ENCODE peak calls at places on chromosome 2, in five cellular contexts. One of them, this sample, is unnamed.

GRCh38 chr2:208369091-208369490 is 37.5 kb upstream of the PTH2R start:
- DNase-seq in CD8-positive, alpha-beta memory T cell: no peak
- DNase-seq in breast epithelium: no peak
- DNase-seq in stimulated activated CD4-positive, alpha-beta T cell treated with anti-CD3 and anti-CD28 coated beads, Interleukin-2, amount 100 ng/mL, for 24 hours: no peak
- DNase-seq in sigmoid colon: no peak
- DNase-seq in this sample: no peak

GRCh38 chr2:16617282-16618266 is 48.1 kb downstream of the CYRIA start:
- DNase-seq in CD8-positive, alpha-beta memory T cell: no peak
- DNase-seq in breast epithelium: peak; percentile 55
- DNase-seq in stimulated activated CD4-positive, alpha-beta T cell treated with anti-CD3 and anti-CD28 coated beads, Interleukin-2, amount 100 ng/mL, for 24 hours: no peak
- DNase-seq in sigmoid colon: no peak
- DNase-seq in this sample: peak; percentile 41

GRCh38 chr2:75808793-75809535 is 98.2 kb upstream of the GCFC2 start:
- DNase-seq in CD8-positive, alpha-beta memory T cell: no peak
- DNase-seq in breast epithelium: no peak
- DNase-seq in stimulated activated CD4-positive, alpha-beta T cell treated with anti-CD3 and anti-CD28 coated beads, Interleukin-2, amount 100 ng/mL, for 24 hours: no peak
- DNase-seq in sigmoid colon: no peak
- DNase-seq in this sample: no peak

GRCh38 chr2:157692768-157693167 is 64.1 kb upstream of the ACVR1C start:
- DNase-seq in CD8-positive, alpha-beta memory T cell: no peak
- DNase-seq in breast epithelium: no peak
- DNase-seq in stimulated activated CD4-positive, alpha-beta T cell treated with anti-CD3 and anti-CD28 coated beads, Interleukin-2, amount 100 ng/mL, for 24 hours: no peak
- DNase-seq in sigmoid colon: no peak
- DNase-seq in this sample: no peak

GRCh38 chr2:213104089-213104902 is 47.1 kb downstream of the IKZF2 start:
- DNase-seq in CD8-positive, alpha-beta memory T cell: peak; percentile 43
- DNase-seq in breast epithelium: no peak
- DNase-seq in stimulated activated CD4-positive, alpha-beta T cell treated with anti-CD3 and anti-CD28 coated beads, Interleukin-2, amount 100 ng/mL, for 24 hours: no peak
- DNase-seq in sigmoid colon: no peak
- DNase-seq in this sample: no peak

GRCh38 chr2:142722569-142722968 is 154.9 kb upstream of the KYNU start:
- DNase-seq in CD8-positive, alpha-beta memory T cell: no peak
- DNase-seq in breast epithelium: no peak
- DNase-seq in stimulated activated CD4-positive, alpha-beta T cell treated with anti-CD3 and anti-CD28 coated beads, Interleukin-2, amount 100 ng/mL, for 24 hours: no peak
- DNase-seq in sigmoid colon: no peak
- DNase-seq in this sample: no peak

GRCh38 chr2:99727199-99727598 is 237.4 kb upstream of the REV1 start:
- DNase-seq in CD8-positive, alpha-beta memory T cell: no peak
- DNase-seq in breast epithelium: no peak
- DNase-seq in stimulated activated CD4-positive, alpha-beta T cell treated with anti-CD3 and anti-CD28 coated beads, Interleukin-2, amount 100 ng/mL, for 24 hours: no peak
- DNase-seq in sigmoid colon: no peak
- DNase-seq in this sample: no peak

GRCh38 chr2:69017080-69017479 is 4.1 kb downstream of the ANTXR1 start:
- DNase-seq in CD8-positive, alpha-beta memory T cell: no peak
- DNase-seq in breast epithelium: no peak
- DNase-seq in stimulated activated CD4-positive, alpha-beta T cell treated with anti-CD3 and anti-CD28 coated beads, Interleukin-2, amount 100 ng/mL, for 24 hours: no peak
- DNase-seq in sigmoid colon: peak; percentile 39
- DNase-seq in this sample: no peak

GRCh38 chr2:234623521-234623991 is 126.7 kb upstream of the ARL4C start:
- DNase-seq in CD8-positive, alpha-beta memory T cell: no peak
- DNase-seq in breast epithelium: no peak
- DNase-seq in stimulated activated CD4-positive, alpha-beta T cell treated with anti-CD3 and anti-CD28 coated beads, Interleukin-2, amount 100 ng/mL, for 24 hours: no peak
- DNase-seq in sigmoid colon: no peak
- DNase-seq in this sample: no peak

GRCh38 chr2:237868631-237869356 is 9.4 kb downstream of the RAMP1 start:
- DNase-seq in CD8-positive, alpha-beta memory T cell: no peak
- DNase-seq in breast epithelium: peak; percentile 35
- DNase-seq in stimulated activated CD4-positive, alpha-beta T cell treated with anti-CD3 and anti-CD28 coated beads, Interleukin-2, amount 100 ng/mL, for 24 hours: no peak
- DNase-seq in sigmoid colon: peak; percentile 79
- DNase-seq in this sample: no peak

GRCh38 chr2:237141556-237141955 is 55.9 kb downstream of the COPS8 start:
- DNase-seq in CD8-positive, alpha-beta memory T cell: no peak
- DNase-seq in breast epithelium: no peak
- DNase-seq in stimulated activated CD4-positive, alpha-beta T cell treated with anti-CD3 and anti-CD28 coated beads, Interleukin-2, amount 100 ng/mL, for 24 hours: no peak
- DNase-seq in sigmoid colon: no peak
- DNase-seq in this sample: no peak

GRCh38 chr2:190792956-190793888 is 87.4 kb upstream of the GLS start:
- DNase-seq in CD8-positive, alpha-beta memory T cell: no peak
- DNase-seq in breast epithelium: no peak
- DNase-seq in stimulated activated CD4-positive, alpha-beta T cell treated with anti-CD3 and anti-CD28 coated beads, Interleukin-2, amount 100 ng/mL, for 24 hours: no peak
- DNase-seq in sigmoid colon: no peak
- DNase-seq in this sample: no peak

GRCh38 chr2:13876491-13877037 is 756.0 kb upstream of the LRATD1 start:
- DNase-seq in CD8-positive, alpha-beta memory T cell: no peak
- DNase-seq in breast epithelium: no peak
- DNase-seq in stimulated activated CD4-positive, alpha-beta T cell treated with anti-CD3 and anti-CD28 coated beads, Interleukin-2, amount 100 ng/mL, for 24 hours: no peak
- DNase-seq in sigmoid colon: no peak
- DNase-seq in this sample: no peak

GRCh38 chr2:189579585-189579984 is 1.0 kb downstream of the SLC40A1 start:
- DNase-seq in CD8-positive, alpha-beta memory T cell: no peak
- DNase-seq in breast epithelium: no peak
- DNase-seq in stimulated activated CD4-positive, alpha-beta T cell treated with anti-CD3 and anti-CD28 coated beads, Interleukin-2, amount 100 ng/mL, for 24 hours: no peak
- DNase-seq in sigmoid colon: no peak
- DNase-seq in this sample: no peak

GRCh38 chr2:95569170-95569569 is 22.6 kb upstream of the TRIM43 start:
- DNase-seq in CD8-positive, alpha-beta memory T cell: no peak
- DNase-seq in breast epithelium: no peak
- DNase-seq in stimulated activated CD4-positive, alpha-beta T cell treated with anti-CD3 and anti-CD28 coated beads, Interleukin-2, amount 100 ng/mL, for 24 hours: no peak
- DNase-seq in sigmoid colon: no peak
- DNase-seq in this sample: no peak

GRCh38 chr2:43251171-43251731 is 24.8 kb upstream of the ZFP36L2 start:
- DNase-seq in CD8-positive, alpha-beta memory T cell: no peak
- DNase-seq in breast epithelium: no peak
- DNase-seq in stimulated activated CD4-positive, alpha-beta T cell treated with anti-CD3 and anti-CD28 coated beads, Interleukin-2, amount 100 ng/mL, for 24 hours: no peak
- DNase-seq in sigmoid colon: no peak
- DNase-seq in this sample: no peak

GRCh38 chr2:104388296-104388695 is 465.6 kb upstream of the POU3F3 start:
- DNase-seq in CD8-positive, alpha-beta memory T cell: no peak
- DNase-seq in breast epithelium: no peak
- DNase-seq in stimulated activated CD4-positive, alpha-beta T cell treated with anti-CD3 and anti-CD28 coated beads, Interleukin-2, amount 100 ng/mL, for 24 hours: no peak
- DNase-seq in sigmoid colon: no peak
- DNase-seq in this sample: no peak

GRCh38 chr2:38601463-38602135 is 1.1 kb downstream of the HNRNPLL start:
- DNase-seq in CD8-positive, alpha-beta memory T cell: no peak
- DNase-seq in breast epithelium: no peak
- DNase-seq in stimulated activated CD4-positive, alpha-beta T cell treated with anti-CD3 and anti-CD28 coated beads, Interleukin-2, amount 100 ng/mL, for 24 hours: no peak
- DNase-seq in sigmoid colon: no peak
- DNase-seq in this sample: no peak

GRCh38 chr2:28869494-28870145 is 489 bp downstream of the TRMT61B start:
- DNase-seq in CD8-positive, alpha-beta memory T cell: no peak
- DNase-seq in breast epithelium: no peak
- DNase-seq in stimulated activated CD4-positive, alpha-beta T cell treated with anti-CD3 and anti-CD28 coated beads, Interleukin-2, amount 100 ng/mL, for 24 hours: peak; percentile 19
- DNase-seq in sigmoid colon: peak; percentile 66
- DNase-seq in this sample: no peak

This sample was measured in endothelial cell.